ENCODE peak calls at places on chromosomes 12 and 14, in eight cellular contexts. One of them, this sample, is unnamed.

GRCh38 chr12:82555699-82556098 is 131.0 kb upstream of the TMTC2 start:
- DNase-seq in stimulated activated naive B cell treated with anti-CD40 and anti-IgM and Interleukin-4, amounts not matched to agents 10 μg/mL and 1 μg/mL and 100 μg/mL, for 72 hours: no peak
- DNase-seq in globus pallidus: no peak
- DNase-seq in endodermal cell: no peak
- DNase-seq in K562: no peak
- DNase-seq in astrocyte of the spinal cord: no peak
- DNase-seq in GM23248: peak
- DNase-seq in effector CD8-positive, alpha-beta T cell: no peak
- DNase-seq in this sample: no peak

GRCh38 chr12:53591301-53592206 is 34.6 kb downstream of the ATF7 start:
- DNase-seq in stimulated activated naive B cell treated with anti-CD40 and anti-IgM and Interleukin-4, amounts not matched to agents 10 μg/mL and 1 μg/mL and 100 μg/mL, for 72 hours: no peak
- DNase-seq in globus pallidus: peak
- DNase-seq in endodermal cell: no peak
- DNase-seq in K562: no peak
- DNase-seq in astrocyte of the spinal cord: peak
- DNase-seq in GM23248: peak
- DNase-seq in effector CD8-positive, alpha-beta T cell: no peak
- DNase-seq in this sample: peak

GRCh38 chr12:4030938-4031702 is 157.9 kb upstream of the PARP11 start:
- DNase-seq in stimulated activated naive B cell treated with anti-CD40 and anti-IgM and Interleukin-4, amounts not matched to agents 10 μg/mL and 1 μg/mL and 100 μg/mL, for 72 hours: peak
- DNase-seq in globus pallidus: peak
- DNase-seq in endodermal cell: peak
- DNase-seq in K562: peak
- DNase-seq in astrocyte of the spinal cord: peak
- DNase-seq in GM23248: peak
- DNase-seq in effector CD8-positive, alpha-beta T cell: peak
- DNase-seq in this sample: peak

GRCh38 chr12:120361506-120362208 is 7.3 kb downstream of the MSI1 start:
- DNase-seq in stimulated activated naive B cell treated with anti-CD40 and anti-IgM and Interleukin-4, amounts not matched to agents 10 μg/mL and 1 μg/mL and 100 μg/mL, for 72 hours: peak
- DNase-seq in globus pallidus: peak
- DNase-seq in endodermal cell: peak
- DNase-seq in K562: peak
- DNase-seq in astrocyte of the spinal cord: peak
- DNase-seq in GM23248: peak
- DNase-seq in effector CD8-positive, alpha-beta T cell: no peak
- DNase-seq in this sample: peak

GRCh38 chr14:59252772-59253500 is 64.5 kb downstream of the DAAM1 start:
- DNase-seq in stimulated activated naive B cell treated with anti-CD40 and anti-IgM and Interleukin-4, amounts not matched to agents 10 μg/mL and 1 μg/mL and 100 μg/mL, for 72 hours: no peak
- DNase-seq in globus pallidus: no peak
- DNase-seq in endodermal cell: no peak
- DNase-seq in K562: no peak
- DNase-seq in astrocyte of the spinal cord: no peak
- DNase-seq in GM23248: peak
- DNase-seq in effector CD8-positive, alpha-beta T cell: no peak
- DNase-seq in this sample: no peak

GRCh38 chr12:9378430-9378835 is 170.2 kb upstream of the PZP start:
- DNase-seq in stimulated activated naive B cell treated with anti-CD40 and anti-IgM and Interleukin-4, amounts not matched to agents 10 μg/mL and 1 μg/mL and 100 μg/mL, for 72 hours: no peak
- DNase-seq in globus pallidus: no peak
- DNase-seq in endodermal cell: peak
- DNase-seq in K562: peak
- DNase-seq in astrocyte of the spinal cord: no peak
- DNase-seq in GM23248: no peak
- DNase-seq in effector CD8-positive, alpha-beta T cell: no peak
- DNase-seq in this sample: no peak

GRCh38 chr12:11884661-11885060 is 186.1 kb upstream of the BCL2L14 start:
- DNase-seq in stimulated activated naive B cell treated with anti-CD40 and anti-IgM and Interleukin-4, amounts not matched to agents 10 μg/mL and 1 μg/mL and 100 μg/mL, for 72 hours: peak
- DNase-seq in globus pallidus: no peak
- DNase-seq in endodermal cell: no peak
- DNase-seq in K562: no peak
- DNase-seq in astrocyte of the spinal cord: no peak
- DNase-seq in GM23248: no peak
- DNase-seq in effector CD8-positive, alpha-beta T cell: no peak
- DNase-seq in this sample: no peak

GRCh38 chr14:21791749-21792148 is 118.1 kb upstream of the OR4E1 start:
- DNase-seq in stimulated activated naive B cell treated with anti-CD40 and anti-IgM and Interleukin-4, amounts not matched to agents 10 μg/mL and 1 μg/mL and 100 μg/mL, for 72 hours: no peak
- DNase-seq in globus pallidus: no peak
- DNase-seq in endodermal cell: no peak
- DNase-seq in K562: no peak
- DNase-seq in astrocyte of the spinal cord: no peak
- DNase-seq in GM23248: no peak
- DNase-seq in effector CD8-positive, alpha-beta T cell: no peak
- DNase-seq in this sample: no peak

GRCh38 chr12:105949391-105949790 is 189.4 kb downstream of the NUAK1 start:
- DNase-seq in stimulated activated naive B cell treated with anti-CD40 and anti-IgM and Interleukin-4, amounts not matched to agents 10 μg/mL and 1 μg/mL and 100 μg/mL, for 72 hours: no peak
- DNase-seq in globus pallidus: no peak
- DNase-seq in endodermal cell: no peak
- DNase-seq in K562: no peak
- DNase-seq in astrocyte of the spinal cord: no peak
- DNase-seq in GM23248: no peak
- DNase-seq in effector CD8-positive, alpha-beta T cell: no peak
- DNase-seq in this sample: no peak

GRCh38 chr12:87439990-87440827 is 589.0 kb downstream of the C12orf50 start:
- DNase-seq in stimulated activated naive B cell treated with anti-CD40 and anti-IgM and Interleukin-4, amounts not matched to agents 10 μg/mL and 1 μg/mL and 100 μg/mL, for 72 hours: no peak
- DNase-seq in globus pallidus: no peak
- DNase-seq in endodermal cell: peak
- DNase-seq in K562: no peak
- DNase-seq in astrocyte of the spinal cord: peak
- DNase-seq in GM23248: peak
- DNase-seq in effector CD8-positive, alpha-beta T cell: no peak
- DNase-seq in this sample: peak

GRCh38 chr14:102568115-102568614 is 24.3 kb upstream of the RCOR1 start:
- DNase-seq in stimulated activated naive B cell treated with anti-CD40 and anti-IgM and Interleukin-4, amounts not matched to agents 10 μg/mL and 1 μg/mL and 100 μg/mL, for 72 hours: no peak
- DNase-seq in globus pallidus: no peak
- DNase-seq in endodermal cell: peak
- DNase-seq in K562: peak
- DNase-seq in astrocyte of the spinal cord: no peak
- DNase-seq in GM23248: no peak
- DNase-seq in effector CD8-positive, alpha-beta T cell: no peak
- DNase-seq in this sample: no peak

GRCh38 chr12:106831699-106832098 is 57.2 kb downstream of the RIC8B start:
- DNase-seq in stimulated activated naive B cell treated with anti-CD40 and anti-IgM and Interleukin-4, amounts not matched to agents 10 μg/mL and 1 μg/mL and 100 μg/mL, for 72 hours: no peak
- DNase-seq in globus pallidus: no peak
- DNase-seq in endodermal cell: peak
- DNase-seq in K562: no peak
- DNase-seq in astrocyte of the spinal cord: no peak
- DNase-seq in GM23248: no peak
- DNase-seq in effector CD8-positive, alpha-beta T cell: no peak
- DNase-seq in this sample: no peak

GRCh38 chr14:20866963-20867362 is 24.2 kb upstream of the RNASE3 start:
- DNase-seq in stimulated activated naive B cell treated with anti-CD40 and anti-IgM and Interleukin-4, amounts not matched to agents 10 μg/mL and 1 μg/mL and 100 μg/mL, for 72 hours: no peak
- DNase-seq in globus pallidus: peak
- DNase-seq in endodermal cell: peak
- DNase-seq in K562: no peak
- DNase-seq in astrocyte of the spinal cord: no peak
- DNase-seq in GM23248: peak
- DNase-seq in effector CD8-positive, alpha-beta T cell: no peak
- DNase-seq in this sample: no peak

GRCh38 chr12:6360578-6361490 is 14.5 kb downstream of the SCNN1A start:
- DNase-seq in stimulated activated naive B cell treated with anti-CD40 and anti-IgM and Interleukin-4, amounts not matched to agents 10 μg/mL and 1 μg/mL and 100 μg/mL, for 72 hours: no peak
- DNase-seq in globus pallidus: no peak
- DNase-seq in endodermal cell: no peak
- DNase-seq in K562: no peak
- DNase-seq in astrocyte of the spinal cord: no peak
- DNase-seq in GM23248: no peak
- DNase-seq in effector CD8-positive, alpha-beta T cell: no peak
- DNase-seq in this sample: no peak

GRCh38 chr12:69170293-69170692 is 69.1 kb upstream of the CPSF6 start:
- DNase-seq in stimulated activated naive B cell treated with anti-CD40 and anti-IgM and Interleukin-4, amounts not matched to agents 10 μg/mL and 1 μg/mL and 100 μg/mL, for 72 hours: no peak
- DNase-seq in globus pallidus: no peak
- DNase-seq in endodermal cell: peak
- DNase-seq in K562: no peak
- DNase-seq in astrocyte of the spinal cord: no peak
- DNase-seq in GM23248: no peak
- DNase-seq in effector CD8-positive, alpha-beta T cell: no peak
- DNase-seq in this sample: no peak

GRCh38 chr12:78316656-78317055 is 486.0 kb downstream of the NAV3 start:
- DNase-seq in stimulated activated naive B cell treated with anti-CD40 and anti-IgM and Interleukin-4, amounts not matched to agents 10 μg/mL and 1 μg/mL and 100 μg/mL, for 72 hours: no peak
- DNase-seq in globus pallidus: no peak
- DNase-seq in endodermal cell: no peak
- DNase-seq in K562: no peak
- DNase-seq in astrocyte of the spinal cord: no peak
- DNase-seq in GM23248: no peak
- DNase-seq in effector CD8-positive, alpha-beta T cell: no peak
- DNase-seq in this sample: no peak

GRCh38 chr12:65643595-65644386 is 180.5 kb upstream of the HMGA2 start:
- DNase-seq in stimulated activated naive B cell treated with anti-CD40 and anti-IgM and Interleukin-4, amounts not matched to agents 10 μg/mL and 1 μg/mL and 100 μg/mL, for 72 hours: no peak
- DNase-seq in globus pallidus: no peak
- DNase-seq in endodermal cell: no peak
- DNase-seq in K562: no peak
- DNase-seq in astrocyte of the spinal cord: no peak
- DNase-seq in GM23248: peak
- DNase-seq in effector CD8-positive, alpha-beta T cell: no peak
- DNase-seq in this sample: peak

GRCh38 chr14:61229475-61229888 is 51.7 kb downstream of the TMEM30B start:
- DNase-seq in stimulated activated naive B cell treated with anti-CD40 and anti-IgM and Interleukin-4, amounts not matched to agents 10 μg/mL and 1 μg/mL and 100 μg/mL, for 72 hours: no peak
- DNase-seq in globus pallidus: no peak
- DNase-seq in endodermal cell: no peak
- DNase-seq in K562: no peak
- DNase-seq in astrocyte of the spinal cord: no peak
- DNase-seq in GM23248: no peak
- DNase-seq in effector CD8-positive, alpha-beta T cell: no peak
- DNase-seq in this sample: no peak

GRCh38 chr12:111529424-111530368 is 69.4 kb downstream of the ATXN2 start:
- DNase-seq in stimulated activated naive B cell treated with anti-CD40 and anti-IgM and Interleukin-4, amounts not matched to agents 10 μg/mL and 1 μg/mL and 100 μg/mL, for 72 hours: peak
- DNase-seq in globus pallidus: peak
- DNase-seq in endodermal cell: peak
- DNase-seq in K562: peak
- DNase-seq in astrocyte of the spinal cord: peak
- DNase-seq in GM23248: peak
- DNase-seq in effector CD8-positive, alpha-beta T cell: peak
- DNase-seq in this sample: peak

GRCh38 chr14:59679872-59680271 is 103.3 kb upstream of the CCDC175 start:
- DNase-seq in stimulated activated naive B cell treated with anti-CD40 and anti-IgM and Interleukin-4, amounts not matched to agents 10 μg/mL and 1 μg/mL and 100 μg/mL, for 72 hours: no peak
- DNase-seq in globus pallidus: no peak
- DNase-seq in endodermal cell: no peak
- DNase-seq in K562: no peak
- DNase-seq in astrocyte of the spinal cord: peak
- DNase-seq in GM23248: peak
- DNase-seq in effector CD8-positive, alpha-beta T cell: no peak
- DNase-seq in this sample: peak

GRCh38 chr12:65853489-65854157 is 29.3 kb downstream of the HMGA2 start:
- DNase-seq in stimulated activated naive B cell treated with anti-CD40 and anti-IgM and Interleukin-4, amounts not matched to agents 10 μg/mL and 1 μg/mL and 100 μg/mL, for 72 hours: no peak
- DNase-seq in globus pallidus: no peak
- DNase-seq in endodermal cell: no peak
- DNase-seq in K562: no peak
- DNase-seq in astrocyte of the spinal cord: peak
- DNase-seq in GM23248: peak
- DNase-seq in effector CD8-positive, alpha-beta T cell: no peak
- DNase-seq in this sample: no peak

GRCh38 chr12:15038137-15038536 is 65.3 kb downstream of the PDE6H start:
- DNase-seq in stimulated activated naive B cell treated with anti-CD40 and anti-IgM and Interleukin-4, amounts not matched to agents 10 μg/mL and 1 μg/mL and 100 μg/mL, for 72 hours: no peak
- DNase-seq in globus pallidus: no peak
- DNase-seq in endodermal cell: no peak
- DNase-seq in K562: no peak
- DNase-seq in astrocyte of the spinal cord: no peak
- DNase-seq in GM23248: no peak
- DNase-seq in effector CD8-positive, alpha-beta T cell: no peak
- DNase-seq in this sample: no peak

GRCh38 chr14:94041551-94042346 is 15.6 kb downstream of the OTUB2 start:
- DNase-seq in stimulated activated naive B cell treated with anti-CD40 and anti-IgM and Interleukin-4, amounts not matched to agents 10 μg/mL and 1 μg/mL and 100 μg/mL, for 72 hours: no peak
- DNase-seq in globus pallidus: no peak
- DNase-seq in endodermal cell: no peak
- DNase-seq in K562: no peak
- DNase-seq in astrocyte of the spinal cord: peak
- DNase-seq in GM23248: peak
- DNase-seq in effector CD8-positive, alpha-beta T cell: no peak
- DNase-seq in this sample: peak

GRCh38 chr12:75721231-75721641 is 209.8 kb upstream of the KRR1 start:
- DNase-seq in stimulated activated naive B cell treated with anti-CD40 and anti-IgM and Interleukin-4, amounts not matched to agents 10 μg/mL and 1 μg/mL and 100 μg/mL, for 72 hours: no peak
- DNase-seq in globus pallidus: peak
- DNase-seq in endodermal cell: no peak
- DNase-seq in K562: no peak
- DNase-seq in astrocyte of the spinal cord: peak
- DNase-seq in GM23248: peak
- DNase-seq in effector CD8-positive, alpha-beta T cell: no peak
- DNase-seq in this sample: peak

GRCh38 chr12:223751-224240 is 9.8 kb upstream of the SLC6A12 start:
- DNase-seq in stimulated activated naive B cell treated with anti-CD40 and anti-IgM and Interleukin-4, amounts not matched to agents 10 μg/mL and 1 μg/mL and 100 μg/mL, for 72 hours: no peak
- DNase-seq in globus pallidus: no peak
- DNase-seq in endodermal cell: peak
- DNase-seq in K562: no peak
- DNase-seq in astrocyte of the spinal cord: no peak
- DNase-seq in GM23248: no peak
- DNase-seq in effector CD8-positive, alpha-beta T cell: no peak
- DNase-seq in this sample: no peak

GRCh38 chr12:131940121-131940520 is 9.6 kb upstream of the EP400 start:
- DNase-seq in stimulated activated naive B cell treated with anti-CD40 and anti-IgM and Interleukin-4, amounts not matched to agents 10 μg/mL and 1 μg/mL and 100 μg/mL, for 72 hours: no peak
- DNase-seq in globus pallidus: no peak
- DNase-seq in endodermal cell: no peak
- DNase-seq in K562: no peak
- DNase-seq in astrocyte of the spinal cord: no peak
- DNase-seq in GM23248: no peak
- DNase-seq in effector CD8-positive, alpha-beta T cell: no peak
- DNase-seq in this sample: no peak

GRCh38 chr12:57201219-57201618 is 15.4 kb upstream of the NXPH4 start:
- DNase-seq in stimulated activated naive B cell treated with anti-CD40 and anti-IgM and Interleukin-4, amounts not matched to agents 10 μg/mL and 1 μg/mL and 100 μg/mL, for 72 hours: no peak
- DNase-seq in globus pallidus: no peak
- DNase-seq in endodermal cell: no peak
- DNase-seq in K562: no peak
- DNase-seq in astrocyte of the spinal cord: no peak
- DNase-seq in GM23248: no peak
- DNase-seq in effector CD8-positive, alpha-beta T cell: no peak
- DNase-seq in this sample: no peak

This sample was measured in myocyte.